ENCODE peak calls at places on chromosomes 13 and 19, in seven cellular contexts. B is spleen, Q is Calu3, D is astrocyte of the cerebellum, Z is heart right ventricle, O is GM13976, V is BE2C. C is an unnamed sample.

GRCh38 chr13:21365574-21365973 is 93.5 kb downstream of the ZDHHC20 start:
- DNase-seq in B (no peak), Q (no peak), D (no peak), Z (no peak), O (no peak), V (no peak), C (no peak)

GRCh38 chr19:36245210-36246005 is 30.5 kb downstream of the ZNF146 start:
- DNase-seq in B (no peak), Q (no peak), D (no peak), Z (no peak), O (peak), V (peak), C (no peak)

GRCh38 chr19:3699071-3699740 is 1.1 kb downstream of the PIP5K1C start:
- DNase-seq in B (peak), Q (no peak), D (no peak), Z (peak), O (peak), V (no peak), C (peak)

GRCh38 chr13:20230913-20231838 is 943 bp downstream of the GJB6 start:
- DNase-seq in B (no peak), Q (no peak), D (no peak), Z (no peak), O (no peak), V (no peak), C (no peak)

GRCh38 chr19:1799695-1800342 is 12.3 kb downstream of the ATP8B3 start:
- DNase-seq in B (peak), Q (no peak), D (no peak), Z (no peak), O (no peak), V (no peak), C (no peak)

GRCh38 chr19:1867359-1867724 is 4.0 kb upstream of the KLF16 start:
- DNase-seq in B (no peak), Q (no peak), D (no peak), Z (no peak), O (no peak), V (no peak), C (no peak)

GRCh38 chr13:90968510-90968909 is 379.0 kb upstream of the MIR17HG start:
- DNase-seq in B (no peak), Q (peak), D (no peak), Z (no peak), O (no peak), V (peak), C (no peak)

GRCh38 chr19:49554701-49555181 is 25.6 kb downstream of the NOSIP start:
- DNase-seq in B (peak), Q (no peak), D (no peak), Z (peak), O (no peak), V (no peak), C (no peak)

GRCh38 chr19:29532956-29533355 is 7.2 kb downstream of the VSTM2B start:
- DNase-seq in B (peak), Q (no peak), D (no peak), Z (no peak), O (no peak), V (no peak), C (no peak)

GRCh38 chr19:38264486-38265212 is at the start of gene SPINT2:
- DNase-seq in B (peak), Q (no peak), D (no peak), Z (peak), O (peak), V (no peak), C (no peak)

GRCh38 chr13:64428196-64428595 is 2801.9 kb downstream of the PCDH9 start:
- DNase-seq in B (no peak), Q (no peak), D (no peak), Z (no peak), O (no peak), V (no peak), C (no peak)

GRCh38 chr19:10289836-10290438 is at the start of gene ICAM5:
- DNase-seq in B (peak), Q (no peak), D (no peak), Z (no peak), O (no peak), V (no peak), C (no peak)

GRCh38 chr19:8423821-8424223 is 10.7 kb downstream of the MARCHF2 start:
- DNase-seq in B (peak), Q (peak), D (peak), Z (peak), O (peak), V (peak), C (peak)

GRCh38 chr19:35468637-35469036 is 20.6 kb downstream of the FFAR2 start:
- DNase-seq in B (peak), Q (peak), D (no peak), Z (peak), O (peak), V (peak), C (no peak)

GRCh38 chr19:3136684-3137055 is 837 bp downstream of the GNA15 start:
- DNase-seq in B (no peak), Q (no peak), D (no peak), Z (no peak), O (no peak), V (no peak), C (no peak)

GRCh38 chr13:110116072-110116487 is 190.9 kb downstream of the COL4A1 start:
- DNase-seq in B (peak), Q (peak), D (no peak), Z (peak), O (peak), V (peak), C (no peak)

GRCh38 chr13:114082849-114083645 is 49.4 kb downstream of the RASA3 start:
- DNase-seq in B (no peak), Q (no peak), D (no peak), Z (no peak), O (no peak), V (no peak), C (no peak)

GRCh38 chr13:104206450-104207044 is 1140.3 kb upstream of the SLC10A2 start:
- DNase-seq in B (no peak), Q (no peak), D (no peak), Z (no peak), O (no peak), V (no peak), C (no peak)

GRCh38 chr19:3478409-3479176 is 1.7 kb downstream of the SMIM24 start:
- DNase-seq in B (no peak), Q (no peak), D (no peak), Z (no peak), O (no peak), V (no peak), C (no peak)

GRCh38 chr19:34300380-34300779 is 46.0 kb downstream of the GARRE1 start:
- DNase-seq in B (no peak), Q (no peak), D (no peak), Z (no peak), O (no peak), V (no peak), C (no peak)

GRCh38 chr19:47444388-47444821 is 25.1 kb upstream of the MEIS3 start:
- DNase-seq in B (no peak), Q (no peak), D (no peak), Z (no peak), O (no peak), V (peak), C (no peak)

GRCh38 chr13:107121793-107122192 is 553.9 kb upstream of the ARGLU1 start:
- DNase-seq in B (no peak), Q (no peak), D (no peak), Z (no peak), O (no peak), V (no peak), C (no peak)

GRCh38 chr19:42563352-42564210 is 31.1 kb downstream of the CEACAM8 start:
- DNase-seq in B (no peak), Q (peak), D (peak), Z (peak), O (peak), V (peak), C (peak)

GRCh38 chr13:64546371-64546770 is 2683.8 kb downstream of the PCDH9 start:
- DNase-seq in B (no peak), Q (no peak), D (no peak), Z (no peak), O (no peak), V (no peak), C (no peak)

GRCh38 chr19:4896372-4896771 is 6.3 kb downstream of the ARRDC5 start:
- DNase-seq in B (no peak), Q (peak), D (no peak), Z (no peak), O (no peak), V (no peak), C (no peak)

GRCh38 chr13:20882206-20882605 is 20.3 kb downstream of the XPO4 start:
- DNase-seq in B (no peak), Q (no peak), D (no peak), Z (no peak), O (no peak), V (no peak), C (no peak)

GRCh38 chr19:19460761-19461265 is 54.5 kb downstream of the TSSK6 start:
- DNase-seq in B (peak), Q (no peak), D (no peak), Z (peak), O (peak), V (peak), C (no peak)

GRCh38 chr13:97139704-97140103 is 82.4 kb upstream of the MBNL2 start:
- DNase-seq in B (no peak), Q (no peak), D (no peak), Z (no peak), O (no peak), V (no peak), C (no peak)

GRCh38 chr19:15199652-15200574 is 882 bp downstream of the NOTCH3 start:
- DNase-seq in B (no peak), Q (peak), D (no peak), Z (no peak), O (no peak), V (peak), C (no peak)

GRCh38 chr19:29715695-29716581 is 877 bp upstream of the C19orf12 start:
- DNase-seq in B (no peak), Q (no peak), D (no peak), Z (no peak), O (no peak), V (no peak), C (no peak)

GRCh38 chr19:19711934-19712828 is 20.7 kb downstream of the ZNF14 start:
- DNase-seq in B (no peak), Q (no peak), D (no peak), Z (no peak), O (no peak), V (no peak), C (no peak)

GRCh38 chr19:10887616-10888367 is 16.4 kb downstream of the CARM1 start:
- DNase-seq in B (no peak), Q (no peak), D (no peak), Z (no peak), O (no peak), V (no peak), C (no peak)

GRCh38 chr19:49553451-49554271 is 25.9 kb downstream of the RCN3 start:
- DNase-seq in B (no peak), Q (no peak), D (peak), Z (no peak), O (no peak), V (no peak), C (no peak)

GRCh38 chr13:101640797-101641400 is 188.4 kb downstream of the ITGBL1 start:
- DNase-seq in B (no peak), Q (no peak), D (no peak), Z (no peak), O (no peak), V (no peak), C (no peak)

GRCh38 chr13:54029720-54030119 is 1001.1 kb downstream of the OLFM4 start:
- DNase-seq in B (no peak), Q (no peak), D (no peak), Z (no peak), O (no peak), V (no peak), C (no peak)

GRCh38 chr19:34851277-34851804 is 75.4 kb upstream of the ZNF30 start:
- DNase-seq in B (no peak), Q (peak), D (no peak), Z (no peak), O (no peak), V (no peak), C (no peak)

GRCh38 chr13:48750588-48751383 is 97.1 kb downstream of the CYSLTR2 start:
- DNase-seq in B (no peak), Q (no peak), D (no peak), Z (peak), O (no peak), V (no peak), C (no peak)

GRCh38 chr13:48749144-48749543 is 95.4 kb downstream of the CYSLTR2 start:
- DNase-seq in B (no peak), Q (no peak), D (no peak), Z (no peak), O (no peak), V (no peak), C (no peak)

GRCh38 chr13:48748681-48749080 is 95.0 kb downstream of the CYSLTR2 start:
- DNase-seq in B (no peak), Q (no peak), D (no peak), Z (no peak), O (no peak), V (no peak), C (no peak)

GRCh38 chr13:48746816-48747215 is 93.1 kb downstream of the CYSLTR2 start:
- DNase-seq in B (no peak), Q (no peak), D (no peak), Z (no peak), O (no peak), V (no peak), C (no peak)

DNA sequence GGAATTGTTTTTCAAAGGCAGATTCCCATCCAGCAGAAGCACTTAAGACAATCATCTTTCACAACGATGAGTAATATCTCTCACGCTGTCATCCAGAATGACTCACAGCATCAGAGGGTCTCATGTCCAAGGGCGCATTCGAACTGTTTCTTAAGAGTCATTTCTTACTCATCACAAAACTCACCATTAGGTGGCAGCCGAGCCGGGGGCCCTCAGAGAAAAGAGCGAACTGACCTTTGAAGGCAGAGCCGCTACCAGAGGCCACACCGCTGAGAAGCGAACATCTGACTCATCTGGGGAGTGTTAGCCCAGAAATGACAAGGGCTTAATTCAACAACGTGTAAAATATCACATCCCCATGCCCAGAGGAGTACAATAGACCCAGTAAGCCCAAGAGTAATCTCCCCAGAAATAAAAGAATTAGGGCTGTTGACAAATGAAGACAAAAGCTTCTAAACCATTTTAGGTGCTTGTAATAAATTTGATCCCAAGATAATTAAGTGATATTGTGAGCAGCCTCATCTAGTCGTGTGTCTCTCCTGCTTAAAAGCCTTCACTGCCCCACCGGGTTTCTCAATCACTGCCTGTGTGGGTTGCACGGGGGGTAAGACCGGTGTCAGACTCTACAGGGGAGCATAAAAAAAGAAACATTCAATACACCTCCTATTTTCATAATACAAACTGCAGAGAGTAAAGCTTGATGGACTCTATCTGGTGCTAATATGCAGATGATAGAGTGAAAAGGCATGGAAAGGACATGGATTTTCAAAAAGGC is 96.2 kb downstream of the CYSLTR2 start:
- DNase-seq in B (no peak), Q (peak), D (peak), Z (peak), O (peak), V (peak), C (peak)
- TF ChIP-seq CTCF in B (no peak), Q (peak), D (peak), Z (peak), O (peak), V (peak), C (peak)

GRCh38 chr19:17183271-17183757 is 31.8 kb upstream of the USE1 start:
- DNase-seq in B (peak), Q (no peak), D (no peak), Z (no peak), O (peak), V (no peak), C (no peak)
- TF ChIP-seq CTCF in B (no peak), Q (no peak), D (peak), Z (no peak), O (no peak), V (no peak), C (no peak)

DNA sequence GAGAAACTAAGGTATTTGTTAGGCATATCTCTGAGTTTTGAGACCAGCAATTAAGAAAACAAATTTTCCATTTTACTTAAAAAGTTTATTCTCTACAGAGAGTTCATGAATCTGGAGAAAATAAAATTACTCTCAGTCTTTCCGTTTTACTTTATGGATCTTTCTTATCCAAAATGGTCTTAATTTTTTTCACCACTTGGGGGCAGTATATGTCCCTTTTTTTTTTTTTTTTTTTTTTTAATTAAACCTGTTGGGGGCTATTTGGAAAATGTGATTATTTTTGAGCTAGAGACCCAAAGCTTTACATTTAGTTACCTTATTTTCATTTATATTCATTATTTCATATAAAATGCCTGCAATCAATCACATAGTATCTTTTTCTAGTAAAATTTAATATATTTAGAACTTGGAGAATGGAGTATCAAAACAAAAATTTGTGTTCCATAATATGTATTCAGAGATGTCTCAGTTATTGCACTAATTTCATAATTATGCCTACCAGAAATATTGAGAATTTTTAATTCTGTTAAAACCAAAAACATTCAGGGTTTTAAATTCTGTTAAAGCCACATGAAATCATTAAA is 27.1 kb downstream of the PIBF1 start:
- DNase-seq in B (no peak), Q (no peak), D (no peak), Z (no peak), O (peak), V (no peak), C (no peak)
- TF ChIP-seq CTCF in B (peak), Q (no peak), D (no peak), Z (peak), O (no peak), V (peak), C (peak)

DNA sequence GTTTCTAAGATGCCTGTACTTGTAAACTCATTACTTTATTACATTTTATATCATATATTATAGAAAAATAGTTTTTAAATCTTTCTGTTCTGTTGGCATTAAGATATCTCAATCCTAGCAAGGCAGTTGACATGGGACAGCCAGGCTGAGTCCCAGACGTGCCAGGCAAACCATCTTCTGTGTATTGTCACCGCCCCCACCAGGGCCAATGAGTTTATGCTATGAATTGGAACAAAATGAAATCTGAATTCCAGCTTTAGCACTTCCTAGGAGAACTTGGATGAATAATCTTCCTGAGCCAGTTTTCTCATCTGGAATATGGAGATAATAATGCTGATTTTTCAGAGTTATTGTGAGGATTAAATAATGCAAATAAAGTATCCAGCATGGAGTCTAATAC is 79.9 kb upstream of the GSX1 start:
- DNase-seq in B (no peak), Q (peak), D (no peak), Z (peak), O (peak), V (peak), C (no peak)
- TF ChIP-seq CTCF in B (no peak), Q (no peak), D (no peak), Z (peak), O (no peak), V (peak), C (peak)

GRCh38 chr19:46077815-46078167 is 37.0 kb upstream of the IGFL4 start:
- DNase-seq in B (no peak), Q (no peak), D (no peak), Z (no peak), O (no peak), V (no peak), C (no peak)
- TF ChIP-seq CTCF in B (no peak), Q (peak), D (no peak), Z (no peak), O (no peak), V (no peak), C (no peak)